ENCODE peak calls at places on chromosomes 16 and 17, in four cellular contexts. K, Z, Q and S are unnamed samples.

GRCh38 chr17:71023631-71024030 is 854.3 kb downstream of the KCNJ2 start:
- DNase-seq in Q (no peak), Z (no peak), K (no peak), S (no peak)

GRCh38 chr16:81394966-81395655 is 49.5 kb upstream of the CMIP start:
- DNase-seq in K (no peak), Z (no peak), Q (peak; percentile 8), S (no peak)

GRCh38 chr17:42779304-42779941 is 987 bp upstream of the WNK4 start:
- DNase-seq in Q (no peak), K (no peak), Z (no peak), S (peak; percentile 55)

GRCh38 chr16:50679676-50680555 is 1.2 kb downstream of the SNX20 start:
- DNase-seq in K (no peak), Q (no peak), Z (no peak), S (no peak)

GRCh38 chr16:29862383-29862883 is 593 bp downstream of the CDIPT start:
- DNase-seq in K (no peak), Q (peak; percentile 35), Z (peak; percentile 33), S (peak; percentile 39)

GRCh38 chr16:86810062-86810461 is 231.7 kb downstream of the FOXL1 start:
- DNase-seq in Q (no peak), Z (no peak), K (no peak), S (no peak)

GRCh38 chr16:53743149-53743566 is 39.2 kb downstream of the FTO start:
- DNase-seq in Q (peak; percentile 43), Z (peak; percentile 66), K (peak; percentile 34), S (no peak)

GRCh38 chr17:10579270-10579669 is 29.8 kb upstream of the MYH2 start:
- DNase-seq in K (peak; percentile 49), Z (no peak), Q (no peak), S (no peak)

GRCh38 chr17:72416054-72416691 is 295.4 kb downstream of the SOX9 start:
- DNase-seq in Q (no peak), K (no peak), Z (peak; percentile 96), S (no peak)

GRCh38 chr16:31108035-31108793 is at the start of gene BCKDK:
- DNase-seq in Z (peak; percentile 60), K (peak; percentile 88), Q (peak; percentile 68), S (peak; percentile 80)

GRCh38 chr16:17346774-17347569 is 123.8 kb downstream of the XYLT1 start:
- DNase-seq in Q (peak; percentile 47), K (peak; percentile 43), Z (no peak), S (peak; percentile 84)